ENCODE peak calls at places on chromosomes 12 and 14, in five cellular contexts. One of them, this sample, is unnamed.
A peak's percentile ranks its signal among the peaks of the same experiment; 100 is the strongest.

GRCh38 chr12:2973566-2973965 is 14.4 kb downstream of the TEAD4 start:
- DNase-seq in breast epithelium: no peak
- DNase-seq in astrocyte of the spinal cord: no peak
- DNase-seq in DND-41: no peak
- DNase-seq in H1: no peak
- DNase-seq in this sample: no peak

GRCh38 chr12:2688381-2688881 is 106.3 kb upstream of the FKBP4 start:
- DNase-seq in astrocyte of the spinal cord: no peak
- DNase-seq in breast epithelium: peak; percentile 38
- DNase-seq in DND-41: no peak
- DNase-seq in H1: no peak
- DNase-seq in this sample: no peak

GRCh38 chr14:106459971-106460730 is 933.8 kb downstream of the TMEM121 start:
- DNase-seq in H1: no peak
- DNase-seq in astrocyte of the spinal cord: no peak
- DNase-seq in breast epithelium: no peak
- DNase-seq in DND-41: peak; percentile 63
- DNase-seq in this sample: no peak

GRCh38 chr14:38339704-38340103 is 83.8 kb upstream of the CLEC14A start:
- DNase-seq in DND-41: no peak
- DNase-seq in H1: no peak
- DNase-seq in breast epithelium: no peak
- DNase-seq in astrocyte of the spinal cord: peak; percentile 30
- DNase-seq in this sample: no peak

GRCh38 chr14:51455041-51455835 is 196.5 kb upstream of the FRMD6 start:
- DNase-seq in H1: no peak
- DNase-seq in astrocyte of the spinal cord: no peak
- DNase-seq in DND-41: no peak
- DNase-seq in breast epithelium: no peak
- DNase-seq in this sample: no peak

GRCh38 chr12:95216704-95217376 is 427 bp downstream of the FGD6 start:
- DNase-seq in breast epithelium: no peak
- DNase-seq in H1: no peak
- DNase-seq in DND-41: no peak
- DNase-seq in astrocyte of the spinal cord: no peak
- DNase-seq in this sample: no peak

GRCh38 chr12:64469455-64470142 is 17.7 kb downstream of the TBK1 start:
- DNase-seq in H1: no peak
- DNase-seq in DND-41: no peak
- DNase-seq in astrocyte of the spinal cord: no peak
- DNase-seq in breast epithelium: no peak
- DNase-seq in this sample: no peak

GRCh38 chr14:103141117-103141796 is 18.0 kb downstream of the TNFAIP2 start:
- DNase-seq in DND-41: peak; percentile 37
- DNase-seq in H1: peak; percentile 65
- DNase-seq in breast epithelium: no peak
- DNase-seq in astrocyte of the spinal cord: no peak
- DNase-seq in this sample: no peak

GRCh38 chr14:95275507-95275906 is 44.2 kb downstream of the CLMN start:
- DNase-seq in astrocyte of the spinal cord: no peak
- DNase-seq in breast epithelium: no peak
- DNase-seq in H1: no peak
- DNase-seq in DND-41: no peak
- DNase-seq in this sample: no peak

GRCh38 chr12:94689002-94689645 is 38.8 kb upstream of the TMCC3 start:
- DNase-seq in astrocyte of the spinal cord: peak; percentile 62
- DNase-seq in DND-41: no peak
- DNase-seq in breast epithelium: no peak
- DNase-seq in H1: no peak
- DNase-seq in this sample: no peak

GRCh38 chr12:48286665-48287064 is 64.1 kb downstream of the ZNF641 start:
- DNase-seq in H1: no peak
- DNase-seq in DND-41: peak; percentile 5
- DNase-seq in astrocyte of the spinal cord: no peak
- DNase-seq in breast epithelium: no peak
- DNase-seq in this sample: no peak

GRCh38 chr14:65790185-65790815 is 377.8 kb downstream of the FUT8 start:
- DNase-seq in DND-41: no peak
- DNase-seq in astrocyte of the spinal cord: no peak
- DNase-seq in breast epithelium: no peak
- DNase-seq in H1: no peak
- DNase-seq in this sample: no peak

GRCh38 chr12:34286934-34287333 is 264.6 kb downstream of the ALG10 start:
- DNase-seq in DND-41: no peak
- DNase-seq in astrocyte of the spinal cord: no peak
- DNase-seq in breast epithelium: no peak
- DNase-seq in H1: no peak
- DNase-seq in this sample: no peak

GRCh38 chr12:48023386-48023785 is 19.1 kb upstream of the COL2A1 start:
- DNase-seq in DND-41: no peak
- DNase-seq in H1: no peak
- DNase-seq in astrocyte of the spinal cord: no peak
- DNase-seq in breast epithelium: no peak
- DNase-seq in this sample: no peak

GRCh38 chr12:114420553-114420952 is 14.6 kb upstream of the TBX5 start:
- DNase-seq in breast epithelium: no peak
- DNase-seq in DND-41: no peak
- DNase-seq in astrocyte of the spinal cord: no peak
- DNase-seq in H1: no peak
- DNase-seq in this sample: no peak

GRCh38 chr12:98973395-98973794 is 328.3 kb downstream of the APAF1 start:
- DNase-seq in DND-41: no peak
- DNase-seq in H1: no peak
- DNase-seq in astrocyte of the spinal cord: peak; percentile 4
- DNase-seq in breast epithelium: no peak
- DNase-seq in this sample: no peak

GRCh38 chr12:28575593-28576205 is 385.4 kb downstream of the CCDC91 start:
- DNase-seq in breast epithelium: no peak
- DNase-seq in astrocyte of the spinal cord: no peak
- DNase-seq in DND-41: no peak
- DNase-seq in H1: no peak
- DNase-seq in this sample: no peak

GRCh38 chr14:105071942-105072341 is 6.7 kb upstream of the GPR132 start:
- DNase-seq in breast epithelium: no peak
- DNase-seq in H1: no peak
- DNase-seq in astrocyte of the spinal cord: no peak
- DNase-seq in DND-41: no peak
- DNase-seq in this sample: no peak

GRCh38 chr12:132218519-132218860 is 74.2 kb downstream of the NOC4L start:
- DNase-seq in H1: no peak
- DNase-seq in astrocyte of the spinal cord: no peak
- DNase-seq in breast epithelium: no peak
- DNase-seq in DND-41: no peak
- DNase-seq in this sample: no peak

GRCh38 chr12:121673013-121673441 is 3.6 kb upstream of the MORN3 start:
- DNase-seq in H1: no peak
- DNase-seq in DND-41: no peak
- DNase-seq in breast epithelium: peak; percentile 89
- DNase-seq in astrocyte of the spinal cord: no peak
- DNase-seq in this sample: no peak

GRCh38 chr14:49966971-49967630 is 74.2 kb downstream of the ARF6 start:
- DNase-seq in breast epithelium: no peak
- DNase-seq in H1: no peak
- DNase-seq in astrocyte of the spinal cord: no peak
- DNase-seq in DND-41: no peak
- DNase-seq in this sample: no peak

GRCh38 chr12:91179315-91179714 is 3.3 kb downstream of the DCN start:
- DNase-seq in breast epithelium: no peak
- DNase-seq in DND-41: no peak
- DNase-seq in astrocyte of the spinal cord: peak; percentile 26
- DNase-seq in H1: no peak
- DNase-seq in this sample: no peak

GRCh38 chr12:91180162-91180561 is 2.5 kb downstream of the DCN start:
- DNase-seq in H1: no peak
- DNase-seq in breast epithelium: no peak
- DNase-seq in DND-41: no peak
- DNase-seq in astrocyte of the spinal cord: peak; percentile 29
- DNase-seq in this sample: no peak

GRCh38 chr12:91181053-91181452 is 1.6 kb downstream of the DCN start:
- DNase-seq in DND-41: no peak
- DNase-seq in astrocyte of the spinal cord: peak; percentile 55
- DNase-seq in breast epithelium: no peak
- DNase-seq in H1: no peak
- DNase-seq in this sample: no peak

GRCh38 chr12:91178801-91179200 is 3.8 kb downstream of the DCN start:
- DNase-seq in H1: no peak
- DNase-seq in DND-41: no peak
- DNase-seq in astrocyte of the spinal cord: no peak
- DNase-seq in breast epithelium: no peak
- DNase-seq in this sample: no peak

GRCh38 chr12:91180577-91180976 is 2.0 kb downstream of the DCN start:
- DNase-seq in astrocyte of the spinal cord: peak; percentile 88
- DNase-seq in DND-41: no peak
- DNase-seq in H1: no peak
- DNase-seq in breast epithelium: no peak
- DNase-seq in this sample: no peak
- H3K4me3 ChIP-seq in astrocyte of the spinal cord: peak overlapping the region; percentile 54
- H3K4me3 ChIP-seq in DND-41: no peak overlapping the region
- H3K4me3 ChIP-seq in H1: no peak overlapping the region
- H3K4me3 ChIP-seq in breast epithelium: peak overlapping the region; percentile 49
- H3K4me3 ChIP-seq in this sample: peak overlapping the region; percentile 42

GRCh38 chr12:85765443-85765842 is 70.8 kb downstream of the RASSF9 start:
- DNase-seq in astrocyte of the spinal cord: no peak
- DNase-seq in breast epithelium: no peak
- DNase-seq in H1: no peak
- DNase-seq in DND-41: no peak
- DNase-seq in this sample: no peak
- H3K4me3 ChIP-seq in astrocyte of the spinal cord: no peak overlapping the region
- H3K4me3 ChIP-seq in breast epithelium: no peak overlapping the region
- H3K4me3 ChIP-seq in H1: no peak overlapping the region
- H3K4me3 ChIP-seq in DND-41: no peak overlapping the region
- H3K4me3 ChIP-seq in this sample: no peak overlapping the region

DNA sequence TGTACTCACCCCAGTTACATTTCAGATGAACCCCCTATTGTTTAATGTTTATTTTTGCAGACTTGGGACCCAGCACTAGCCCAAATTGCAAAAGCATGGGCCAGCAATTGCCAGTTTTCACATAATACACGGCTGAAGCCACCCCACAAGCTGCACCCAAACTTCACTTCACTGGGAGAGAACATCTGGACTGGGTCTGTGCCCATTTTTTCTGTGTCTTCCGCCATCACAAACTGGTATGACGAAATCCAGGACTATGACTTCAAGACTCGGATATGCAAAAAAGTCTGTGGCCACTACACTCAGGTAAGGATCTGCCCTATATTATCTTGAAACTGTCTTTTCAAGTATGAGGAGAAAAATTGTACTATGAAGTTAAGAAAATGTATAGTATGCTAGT is 1.2 kb downstream of the GLIPR1 start:
- DNase-seq in breast epithelium: no peak
- DNase-seq in H1: no peak
- DNase-seq in astrocyte of the spinal cord: peak; percentile 74
- DNase-seq in DND-41: no peak
- DNase-seq in this sample: no peak
- H3K4me3 ChIP-seq in breast epithelium: peak overlapping the region; percentile 54
- H3K4me3 ChIP-seq in H1: no peak overlapping the region
- H3K4me3 ChIP-seq in astrocyte of the spinal cord: peak overlapping the region; percentile 78
- H3K4me3 ChIP-seq in DND-41: peak overlapping the region; percentile 35
- H3K4me3 ChIP-seq in this sample: peak overlapping the region; percentile 52

GRCh38 chr12:67991158-67991557 is 1.9 kb downstream of the IFNG-AS1 start:
- DNase-seq in breast epithelium: no peak
- DNase-seq in astrocyte of the spinal cord: no peak
- DNase-seq in DND-41: no peak
- DNase-seq in H1: no peak
- DNase-seq in this sample: no peak

GRCh38 chr12:67989184-67989965 is at the start of gene IFNG-AS1:
- DNase-seq in astrocyte of the spinal cord: no peak
- DNase-seq in breast epithelium: no peak
- DNase-seq in DND-41: no peak
- DNase-seq in H1: no peak
- DNase-seq in this sample: no peak

GRCh38 chr12:67993143-67993542 is 3.9 kb downstream of the IFNG-AS1 start:
- DNase-seq in DND-41: no peak
- DNase-seq in H1: no peak
- DNase-seq in breast epithelium: no peak
- DNase-seq in astrocyte of the spinal cord: no peak
- DNase-seq in this sample: no peak

GRCh38 chr12:67986632-67987031 is 2.6 kb upstream of the IFNG-AS1 start:
- DNase-seq in breast epithelium: no peak
- DNase-seq in H1: no peak
- DNase-seq in astrocyte of the spinal cord: no peak
- DNase-seq in DND-41: no peak
- DNase-seq in this sample: no peak

GRCh38 chr12:67988600-67988999 is 647 bp upstream of the IFNG-AS1 start:
- DNase-seq in breast epithelium: no peak
- DNase-seq in DND-41: no peak
- DNase-seq in H1: no peak
- DNase-seq in astrocyte of the spinal cord: no peak
- DNase-seq in this sample: no peak
- H3K4me3 ChIP-seq in breast epithelium: no peak overlapping the region
- H3K4me3 ChIP-seq in DND-41: no peak overlapping the region
- H3K4me3 ChIP-seq in H1: no peak overlapping the region
- H3K4me3 ChIP-seq in astrocyte of the spinal cord: no peak overlapping the region
- H3K4me3 ChIP-seq in this sample: no peak overlapping the region

GRCh38 chr12:124519741-124520140 is 47.7 kb downstream of the NCOR2 start:
- DNase-seq in breast epithelium: no peak
- DNase-seq in H1: no peak
- DNase-seq in astrocyte of the spinal cord: no peak
- DNase-seq in DND-41: no peak
- DNase-seq in this sample: no peak

GRCh38 chr12:124516850-124517249 is 50.6 kb downstream of the NCOR2 start:
- DNase-seq in breast epithelium: no peak
- DNase-seq in astrocyte of the spinal cord: no peak
- DNase-seq in H1: no peak
- DNase-seq in DND-41: no peak
- DNase-seq in this sample: no peak

GRCh38 chr12:124520258-124520657 is 47.2 kb downstream of the NCOR2 start:
- DNase-seq in DND-41: no peak
- DNase-seq in breast epithelium: peak; percentile 86
- DNase-seq in H1: no peak
- DNase-seq in astrocyte of the spinal cord: peak; percentile 81
- DNase-seq in this sample: peak; percentile 84

GRCh38 chr12:124517260-124518050 is 50.0 kb downstream of the NCOR2 start:
- DNase-seq in H1: no peak
- DNase-seq in astrocyte of the spinal cord: peak; percentile 52
- DNase-seq in breast epithelium: peak; percentile 81
- DNase-seq in DND-41: no peak
- DNase-seq in this sample: peak; percentile 86

GRCh38 chr12:124518051-124518932 is 49.1 kb downstream of the NCOR2 start:
- DNase-seq in H1: no peak
- DNase-seq in astrocyte of the spinal cord: peak; percentile 100
- DNase-seq in breast epithelium: peak; percentile 99
- DNase-seq in DND-41: no peak
- DNase-seq in this sample: peak; percentile 96
- H3K4me3 ChIP-seq in H1: no peak overlapping the region
- H3K4me3 ChIP-seq in astrocyte of the spinal cord: peak overlapping the region; percentile 65
- H3K4me3 ChIP-seq in breast epithelium: peak overlapping the region; percentile 71
- H3K4me3 ChIP-seq in DND-41: no peak overlapping the region
- H3K4me3 ChIP-seq in this sample: peak overlapping the region; percentile 56